ENCODE peak calls at places on chromosome 17, in nine cellular contexts. C, S, E, L, R, Y, M, H and K are unnamed samples.

GRCh38 chr17:35973333-35974260 is 7.7 kb downstream of the CCL16 start:
- DNase-seq in Y (no peak), L (peak; percentile 16), E (no peak), C (no peak), R (no peak), M (no peak), S (no peak), H (peak; percentile 61), K (no peak)

GRCh38 chr17:14953405-14953804 is 311.7 kb downstream of the PMP22 start:
- DNase-seq in M (no peak), E (no peak), S (no peak), Y (no peak), L (no peak), H (no peak), C (no peak), R (no peak), K (no peak)

GRCh38 chr17:70098030-70098429 is 23.0 kb downstream of the KCNJ16 start:
- DNase-seq in H (no peak), Y (no peak), L (no peak), C (no peak), E (no peak), S (no peak), M (no peak), R (no peak), K (no peak)

GRCh38 chr17:33127706-33128105 is 136.1 kb downstream of the SPACA3 start:
- DNase-seq in E (no peak), L (no peak), H (no peak), S (no peak), R (no peak), M (no peak), Y (no peak), C (no peak), K (no peak)

GRCh38 chr17:71202449-71202848 is 918.4 kb upstream of the SOX9 start:
- DNase-seq in M (no peak), L (no peak), S (no peak), H (no peak), E (no peak), C (no peak), R (no peak), Y (no peak), K (no peak)

GRCh38 chr17:12257176-12257575 is 236.5 kb downstream of the MAP2K4 start:
- DNase-seq in M (no peak), L (no peak), Y (no peak), S (no peak), R (no peak), C (no peak), E (no peak), H (no peak), K (no peak)

GRCh38 chr17:69358688-69359596 is 32.0 kb upstream of the ABCA5 start:
- DNase-seq in Y (peak; percentile 67), L (no peak), R (no peak), M (no peak), H (peak; percentile 34), S (no peak), C (no peak), E (no peak), K (no peak)

GRCh38 chr17:15343749-15344148 is 2.4 kb upstream of the TEKT3 start:
- DNase-seq in E (no peak), L (no peak), C (no peak), S (no peak), Y (no peak), M (peak; percentile 31), H (peak; percentile 61), R (peak; percentile 15), K (no peak)

GRCh38 chr17:4747847-4748246 is 8.1 kb upstream of the CXCL16 start:
- DNase-seq in R (no peak), H (no peak), C (no peak), Y (peak; percentile 77), S (no peak), E (no peak), M (no peak), L (no peak), K (no peak)

GRCh38 chr17:69575346-69575761 is 160.9 kb downstream of the MAP2K6 start:
- DNase-seq in L (peak; percentile 15), S (no peak), R (peak; percentile 87), M (no peak), H (no peak), C (no peak), E (no peak), Y (peak; percentile 34), K (no peak)

GRCh38 chr17:67528751-67529436 is 151.8 kb downstream of the PITPNC1 start:
- DNase-seq in C (peak; percentile 47), R (peak; percentile 82), M (peak; percentile 45), L (peak; percentile 74), E (peak; percentile 83), Y (no peak), H (peak; percentile 88), S (peak; percentile 13), K (no peak)

GRCh38 chr17:62720126-62720850 is 87.8 kb downstream of the MARCHF10 start:
- DNase-seq in R (no peak), C (no peak), M (no peak), H (no peak), Y (peak; percentile 67), L (no peak), S (no peak), E (no peak), K (no peak)

GRCh38 chr17:9254841-9255240 is 233.5 kb downstream of the NTN1 start:
- DNase-seq in S (no peak), M (no peak), E (no peak), C (no peak), Y (no peak), H (no peak), L (no peak), R (no peak), K (no peak)

GRCh38 chr17:72928454-72929136 is 163.9 kb downstream of the SLC39A11 start:
- DNase-seq in E (no peak), R (no peak), C (no peak), Y (no peak), M (no peak), S (no peak), L (no peak), H (peak; percentile 56), K (no peak)

GRCh38 chr17:49646391-49647255 is 31.3 kb downstream of the SPOP start:
- DNase-seq in C (no peak), L (no peak), S (peak; percentile 69), R (peak; percentile 59), M (peak; percentile 47), H (peak; percentile 27), Y (peak; percentile 68), E (peak; percentile 84), K (no peak)

GRCh38 chr17:17690156-17690737 is 9.0 kb downstream of the RAI1 start:
- DNase-seq in L (no peak), R (no peak), Y (peak; percentile 67), H (no peak), M (no peak), E (no peak), C (no peak), S (no peak), K (no peak)

GRCh38 chr17:70863436-70864248 is 694.3 kb downstream of the KCNJ2 start:
- DNase-seq in C (no peak), M (no peak), R (peak; percentile 68), H (no peak), L (no peak), E (no peak), S (no peak), Y (no peak), K (no peak)

GRCh38 chr17:71472809-71473789 is 647.7 kb upstream of the SOX9 start:
- DNase-seq in C (no peak), L (peak; percentile 6), R (peak; percentile 78), M (no peak), Y (peak; percentile 69), H (peak; percentile 81), S (peak; percentile 32), E (no peak), K (no peak)

GRCh38 chr17:82985973-82986372 is 93.4 kb upstream of the METRNL start:
- DNase-seq in C (no peak), R (peak; percentile 33), L (no peak), E (no peak), H (peak; percentile 40), S (no peak), Y (no peak), M (no peak), K (no peak)

GRCh38 chr17:78051186-78051972 is 77.2 kb downstream of the TMC6 start:
- DNase-seq in R (no peak), S (no peak), M (no peak), C (no peak), L (no peak), E (no peak), Y (no peak), H (no peak), K (no peak)

GRCh38 chr17:80474231-80474932 is 2.0 kb downstream of the NPTX1 start:
- DNase-seq in C (no peak), Y (peak; percentile 13), R (peak; percentile 44), L (no peak), H (peak; percentile 46), E (no peak), S (no peak), M (no peak), K (no peak)
- TF ChIP-seq CTCF in C (no peak), Y (no peak), R (peak; percentile 11), L (no peak), H (peak; percentile 37), E (no peak), S (no peak), M (no peak), K (no peak)

GRCh38 chr17:74008196-74008595 is 195.3 kb upstream of the RPL38 start:
- DNase-seq in R (no peak), M (no peak), S (no peak), C (no peak), E (no peak), L (no peak), Y (peak; percentile 9), H (peak; percentile 36), K (no peak)
- TF ChIP-seq CTCF in R (peak; percentile 16), M (no peak), S (peak; percentile 74), C (no peak), E (no peak), L (no peak), Y (no peak), H (peak; percentile 27), K (no peak)

GRCh38 chr17:81794509-81794908 is 9.4 kb upstream of the GCGR start:
- DNase-seq in S (no peak), H (peak; percentile 65), E (no peak), L (no peak), C (no peak), M (no peak), Y (no peak), R (peak; percentile 41), K (no peak)
- TF ChIP-seq CTCF in S (no peak), H (no peak), E (no peak), L (no peak), C (no peak), M (no peak), Y (no peak), R (no peak), K (no peak)

DNA sequence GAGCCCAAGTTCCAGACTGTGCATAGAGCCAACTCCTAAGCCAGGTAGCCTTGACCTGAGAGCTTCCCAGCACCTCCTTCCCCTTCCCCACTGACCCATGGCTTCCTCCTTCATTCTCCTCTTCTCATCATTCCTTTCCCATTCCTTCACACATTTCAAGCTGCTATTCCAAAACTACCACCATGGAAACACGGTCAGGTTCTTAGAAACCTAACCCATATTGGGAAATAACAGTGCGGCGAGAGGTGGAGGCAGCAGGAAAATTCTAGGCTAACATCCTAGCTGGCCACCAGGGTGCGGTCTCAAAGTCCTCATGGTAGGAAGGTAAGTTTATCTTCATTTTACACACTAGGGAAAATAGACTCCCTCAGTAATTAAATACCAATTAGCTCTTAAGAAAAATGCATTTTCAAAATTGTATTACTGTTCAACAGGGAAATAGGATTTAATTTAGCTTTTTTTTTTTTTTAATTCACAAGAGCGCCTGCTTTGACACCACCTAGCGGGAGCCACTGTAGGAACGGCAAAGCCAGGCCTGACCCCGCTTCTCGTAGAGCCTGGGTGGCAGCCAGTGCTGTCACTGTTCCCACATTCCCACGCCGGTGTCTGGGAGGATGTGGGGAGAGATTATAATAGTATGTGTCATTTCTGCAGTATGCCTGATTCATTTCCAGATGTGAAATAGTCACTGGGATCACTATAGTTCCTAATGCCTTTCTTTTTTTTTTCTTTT is 14.0 kb upstream of the SPHK1 start:
- DNase-seq in L (peak; percentile 87), E (peak; percentile 84), S (no peak), Y (no peak), H (no peak), M (peak; percentile 76), C (peak; percentile 77), R (peak; percentile 93), K (no peak)
- TF ChIP-seq CTCF in L (peak; percentile 60), E (peak; percentile 31), S (peak; percentile 82), Y (no peak), H (peak; percentile 9), M (peak; percentile 32), C (peak; percentile 72), R (peak; percentile 52), K (no peak)